ENCODE peak calls at places on chromosomes 3 and 15, in seven cellular contexts. W, O, B, Q, N, Z and A are unnamed samples.

GRCh38 chr3:180870008-180870733 is 42.3 kb upstream of the FXR1 start:
- DNase-seq in W (peak), O (no peak), B (no peak), Q (no peak), N (peak), Z (peak), A (no peak)

GRCh38 chr15:45399381-45400212 is 21.3 kb upstream of the GATM start:
- DNase-seq in W (peak), O (peak), B (peak), Q (no peak), N (peak), Z (peak), A (peak)

GRCh38 chr3:99666201-99666600 is 27.8 kb downstream of the COL8A1 start:
- DNase-seq in W (peak), O (no peak), B (no peak), Q (no peak), N (no peak), Z (peak), A (no peak)

GRCh38 chr15:39574416-39574815 is 6.5 kb upstream of the THBS1 start:
- DNase-seq in W (peak), O (no peak), B (no peak), Q (no peak), N (no peak), Z (peak), A (no peak)

GRCh38 chr3:139770577-139770976 is 92.8 kb upstream of the NMNAT3 start:
- DNase-seq in W (no peak), O (no peak), B (no peak), Q (no peak), N (no peak), Z (no peak), A (no peak)

GRCh38 chr3:13494463-13495350 is 14.6 kb downstream of the HDAC11 start:
- DNase-seq in W (peak), O (no peak), B (no peak), Q (peak), N (peak), Z (peak), A (no peak)

GRCh38 chr15:101065570-101066221 is 146.5 kb downstream of the LRRK1 start:
- DNase-seq in W (no peak), O (no peak), B (no peak), Q (no peak), N (no peak), Z (no peak), A (no peak)

GRCh38 chr3:139935866-139936817 is 1.2 kb downstream of the CLSTN2 start:
- DNase-seq in W (no peak), O (no peak), B (no peak), Q (no peak), N (peak), Z (peak), A (peak)

GRCh38 chr3:10308678-10309077 is 12.2 kb downstream of the SEC13 start:
- DNase-seq in W (no peak), O (no peak), B (no peak), Q (no peak), N (no peak), Z (no peak), A (no peak)

GRCh38 chr15:101043911-101044624 is 124.9 kb downstream of the LRRK1 start:
- DNase-seq in W (no peak), O (no peak), B (no peak), Q (no peak), N (no peak), Z (no peak), A (no peak)

GRCh38 chr3:188680189-188680588 is 491.6 kb upstream of the TPRG1 start:
- DNase-seq in W (peak), O (no peak), B (no peak), Q (no peak), N (no peak), Z (no peak), A (no peak)

GRCh38 chr3:169526246-169526645 is 137.3 kb downstream of the MECOM start:
- DNase-seq in W (no peak), O (no peak), B (no peak), Q (no peak), N (no peak), Z (peak), A (no peak)

GRCh38 chr3:13219077-13219901 is 146.1 kb upstream of the IQSEC1 start:
- DNase-seq in W (no peak), O (no peak), B (no peak), Q (no peak), N (no peak), Z (no peak), A (no peak)

GRCh38 chr3:73080201-73080966 is 18.9 kb downstream of the EBLN2 start:
- DNase-seq in W (no peak), O (no peak), B (no peak), Q (no peak), N (no peak), Z (no peak), A (no peak)

GRCh38 chr15:66080791-66081475 is 172.6 kb downstream of the MEGF11 start:
- DNase-seq in W (peak), O (no peak), B (no peak), Q (no peak), N (peak), Z (peak), A (no peak)

GRCh38 chr3:176219970-176220369 is 977.3 kb downstream of the TBL1XR1 start:
- DNase-seq in W (no peak), O (no peak), B (no peak), Q (no peak), N (no peak), Z (no peak), A (no peak)

GRCh38 chr3:23940775-23941174 is 4.3 kb upstream of the NR1D2 start:
- DNase-seq in W (no peak), O (no peak), B (no peak), Q (no peak), N (no peak), Z (no peak), A (no peak)

GRCh38 chr3:186596568-186597287 is 16.1 kb upstream of the AHSG start:
- DNase-seq in W (peak), O (no peak), B (no peak), Q (no peak), N (no peak), Z (peak), A (no peak)

GRCh38 chr3:55721716-55722484 is 234.8 kb upstream of the WNT5A start:
- DNase-seq in W (peak), O (no peak), B (no peak), Q (no peak), N (peak), Z (peak), A (no peak)

GRCh38 chr15:89664441-89664840 is 9.2 kb upstream of the KIF7 start:
- DNase-seq in W (no peak), O (no peak), B (no peak), Q (no peak), N (no peak), Z (no peak), A (no peak)

GRCh38 chr3:150248116-150248864 is 159.8 kb upstream of the TSC22D2 start:
- DNase-seq in W (peak), O (no peak), B (no peak), Q (no peak), N (peak), Z (peak), A (no peak)

GRCh38 chr3:45932112-45932511 is 11.2 kb upstream of the CXCR6 start:
- DNase-seq in W (no peak), O (no peak), B (no peak), Q (no peak), N (no peak), Z (no peak), A (no peak)

GRCh38 chr15:73857193-73857920 is 16.0 kb upstream of the TBC1D21 start:
- DNase-seq in W (no peak), O (no peak), B (no peak), Q (no peak), N (no peak), Z (no peak), A (no peak)

GRCh38 chr3:67389176-67389575 is 265.2 kb downstream of the SUCLG2 start:
- DNase-seq in W (no peak), O (no peak), B (no peak), Q (no peak), N (no peak), Z (no peak), A (no peak)

GRCh38 chr3:172106037-172106559 is 66.7 kb downstream of the FNDC3B start:
- DNase-seq in W (no peak), O (no peak), B (no peak), Q (no peak), N (no peak), Z (no peak), A (no peak)

GRCh38 chr15:86611392-86612040 is 531.8 kb downstream of the AGBL1 start:
- DNase-seq in W (peak), O (peak), B (no peak), Q (peak), N (no peak), Z (no peak), A (no peak)

GRCh38 chr3:68306571-68306970 is 625.8 kb downstream of the TAFA4 start:
- DNase-seq in W (peak), O (no peak), B (no peak), Q (peak), N (no peak), Z (peak), A (no peak)